ENCODE peak calls at places on chromosomes 4 and X, in seven cellular contexts. One of them, this sample, is unnamed.
A peak's percentile ranks its signal among the peaks of the same experiment; 100 is the strongest.

GRCh38 chrX:97328853-97329252 is 445.1 kb downstream of the RPA4 start:
- DNase-seq in neuronal stem cell: no peak
- DNase-seq in H9: no peak
- DNase-seq in mesenchymal stem cell: no peak
- DNase-seq in IMR-90: no peak
- DNase-seq in H1: no peak
- DNase-seq in trophoblast cell: no peak
- DNase-seq in this sample: no peak

GRCh38 chr4:1360423-1361283 is 13.6 kb downstream of the UVSSA start:
- DNase-seq in neuronal stem cell: no peak
- DNase-seq in H9: no peak
- DNase-seq in mesenchymal stem cell: peak; percentile 73
- DNase-seq in IMR-90: peak; percentile 69
- DNase-seq in H1: no peak
- DNase-seq in trophoblast cell: no peak
- DNase-seq in this sample: no peak

GRCh38 chrX:98114026-98114425 is 1230.3 kb downstream of the RPA4 start:
- DNase-seq in neuronal stem cell: no peak
- DNase-seq in H9: no peak
- DNase-seq in mesenchymal stem cell: no peak
- DNase-seq in IMR-90: no peak
- DNase-seq in H1: no peak
- DNase-seq in trophoblast cell: no peak
- DNase-seq in this sample: no peak

GRCh38 chr4:1540601-1541375 is 134.5 kb upstream of the NKX1-1 start:
- DNase-seq in neuronal stem cell: no peak
- DNase-seq in H9: no peak
- DNase-seq in mesenchymal stem cell: no peak
- DNase-seq in IMR-90: no peak
- DNase-seq in H1: no peak
- DNase-seq in trophoblast cell: no peak
- DNase-seq in this sample: no peak

GRCh38 chrX:103540145-103540544 is 20.9 kb upstream of the RAB40A start:
- DNase-seq in neuronal stem cell: no peak
- DNase-seq in H9: no peak
- DNase-seq in mesenchymal stem cell: peak; percentile 10
- DNase-seq in IMR-90: peak; percentile 58
- DNase-seq in H1: no peak
- DNase-seq in trophoblast cell: peak; percentile 59
- DNase-seq in this sample: no peak

GRCh38 chr4:61320154-61320553 is 120.0 kb downstream of the ADGRL3 start:
- DNase-seq in neuronal stem cell: no peak
- DNase-seq in H9: no peak
- DNase-seq in mesenchymal stem cell: peak; percentile 28
- DNase-seq in IMR-90: peak; percentile 8
- DNase-seq in H1: no peak
- DNase-seq in trophoblast cell: no peak
- DNase-seq in this sample: no peak

GRCh38 chrX:118655561-118656246 is 71.7 kb upstream of the IL13RA1 start:
- DNase-seq in neuronal stem cell: no peak
- DNase-seq in H9: no peak
- DNase-seq in mesenchymal stem cell: peak; percentile 10
- DNase-seq in IMR-90: peak; percentile 65
- DNase-seq in H1: no peak
- DNase-seq in trophoblast cell: no peak
- DNase-seq in this sample: no peak

GRCh38 chrX:31166832-31167231 is 95.0 kb upstream of the FTHL17 start:
- DNase-seq in neuronal stem cell: no peak
- DNase-seq in H9: no peak
- DNase-seq in mesenchymal stem cell: no peak
- DNase-seq in IMR-90: no peak
- DNase-seq in H1: no peak
- DNase-seq in trophoblast cell: peak; percentile 25
- DNase-seq in this sample: no peak

GRCh38 chr4:8345946-8346814 is 76.6 kb downstream of the HTRA3 start:
- DNase-seq in neuronal stem cell: no peak
- DNase-seq in H9: peak; percentile 27
- DNase-seq in mesenchymal stem cell: no peak
- DNase-seq in IMR-90: no peak
- DNase-seq in H1: no peak
- DNase-seq in trophoblast cell: no peak
- DNase-seq in this sample: no peak

GRCh38 chrX:70134116-70134477 is 850 bp downstream of the IGBP1 start:
- DNase-seq in neuronal stem cell: peak; percentile 0
- DNase-seq in H9: no peak
- DNase-seq in mesenchymal stem cell: peak; percentile 72
- DNase-seq in IMR-90: peak; percentile 34
- DNase-seq in H1: no peak
- DNase-seq in trophoblast cell: peak; percentile 52
- DNase-seq in this sample: peak; percentile 70

GRCh38 chr4:112290341-112290740 is 4.6 kb upstream of the TIFA start:
- DNase-seq in neuronal stem cell: no peak
- DNase-seq in H9: no peak
- DNase-seq in mesenchymal stem cell: no peak
- DNase-seq in IMR-90: no peak
- DNase-seq in H1: no peak
- DNase-seq in trophoblast cell: no peak
- DNase-seq in this sample: no peak

GRCh38 chrX:152405561-152405960 is 45.6 kb downstream of the GABRA3 start:
- DNase-seq in neuronal stem cell: no peak
- DNase-seq in H9: peak; percentile 23
- DNase-seq in mesenchymal stem cell: no peak
- DNase-seq in IMR-90: no peak
- DNase-seq in H1: no peak
- DNase-seq in trophoblast cell: no peak
- DNase-seq in this sample: peak; percentile 61

GRCh38 chr4:26864904-26865303 is 4.3 kb downstream of the STIM2 start:
- DNase-seq in neuronal stem cell: no peak
- DNase-seq in H9: no peak
- DNase-seq in mesenchymal stem cell: no peak
- DNase-seq in IMR-90: no peak
- DNase-seq in H1: no peak
- DNase-seq in trophoblast cell: no peak
- DNase-seq in this sample: no peak

GRCh38 chr4:182832352-182833120 is 84.7 kb downstream of the DCTD start:
- DNase-seq in neuronal stem cell: no peak
- DNase-seq in H9: no peak
- DNase-seq in mesenchymal stem cell: no peak
- DNase-seq in IMR-90: no peak
- DNase-seq in H1: no peak
- DNase-seq in trophoblast cell: no peak
- DNase-seq in this sample: no peak

GRCh38 chr4:41542526-41543270 is 4.7 kb downstream of the LIMCH1 start:
- DNase-seq in neuronal stem cell: no peak
- DNase-seq in H9: no peak
- DNase-seq in mesenchymal stem cell: peak; percentile 68
- DNase-seq in IMR-90: no peak
- DNase-seq in H1: no peak
- DNase-seq in trophoblast cell: peak; percentile 64
- DNase-seq in this sample: no peak

GRCh38 chr4:158182736-158183135 is 9.9 kb upstream of the GASK1B start:
- DNase-seq in neuronal stem cell: no peak
- DNase-seq in H9: peak; percentile 30
- DNase-seq in mesenchymal stem cell: no peak
- DNase-seq in IMR-90: no peak
- DNase-seq in H1: no peak
- DNase-seq in trophoblast cell: peak; percentile 43
- DNase-seq in this sample: no peak

GRCh38 chr4:32172761-32173160 is 1452.6 kb downstream of the PCDH7 start:
- DNase-seq in neuronal stem cell: no peak
- DNase-seq in H9: no peak
- DNase-seq in mesenchymal stem cell: no peak
- DNase-seq in IMR-90: peak; percentile 21
- DNase-seq in H1: no peak
- DNase-seq in trophoblast cell: peak; percentile 15
- DNase-seq in this sample: no peak

GRCh38 chr4:163540977-163541376 is 46.5 kb downstream of the TMA16 start:
- DNase-seq in neuronal stem cell: no peak
- DNase-seq in H9: no peak
- DNase-seq in mesenchymal stem cell: peak; percentile 73
- DNase-seq in IMR-90: peak; percentile 95
- DNase-seq in H1: no peak
- DNase-seq in trophoblast cell: peak; percentile 64
- DNase-seq in this sample: no peak

GRCh38 chrX:25079020-25079419 is 63.3 kb upstream of the ARX start:
- DNase-seq in neuronal stem cell: no peak
- DNase-seq in H9: no peak
- DNase-seq in mesenchymal stem cell: no peak
- DNase-seq in IMR-90: no peak
- DNase-seq in H1: no peak
- DNase-seq in trophoblast cell: no peak
- DNase-seq in this sample: peak; percentile 5
- H2BK120ac ChIP-seq in neuronal stem cell: no peak overlapping the region
- H2BK120ac ChIP-seq in H9: no peak overlapping the region
- H2BK120ac ChIP-seq in mesenchymal stem cell: no peak overlapping the region
- H2BK120ac ChIP-seq in IMR-90: no peak overlapping the region
- H2BK120ac ChIP-seq in H1: no peak overlapping the region
- H2BK120ac ChIP-seq in trophoblast cell: no peak overlapping the region
- H2BK120ac ChIP-seq in this sample: no peak overlapping the region

DNA sequence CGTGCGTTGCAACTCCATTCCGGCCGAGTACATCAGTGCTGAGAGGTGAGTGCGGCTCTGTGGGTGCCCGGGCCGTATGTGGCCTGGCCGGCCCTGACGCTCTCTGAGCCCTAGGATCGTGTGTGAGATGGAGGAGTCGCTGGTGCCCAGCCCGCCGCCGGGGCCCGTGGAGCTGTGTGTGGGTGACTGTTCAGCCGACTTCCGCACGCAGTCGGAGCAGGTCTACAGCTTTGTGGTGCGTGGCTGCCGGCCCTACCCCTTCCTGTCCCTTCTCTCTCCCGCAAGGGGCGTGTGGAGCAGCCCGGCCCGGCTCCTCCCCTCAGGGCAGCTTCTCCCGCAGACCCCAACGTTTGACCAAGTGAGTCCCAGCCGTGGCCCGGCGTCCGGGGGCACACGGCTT is 8.0 kb downstream of the PLXNA3 start:
- DNase-seq in neuronal stem cell: no peak
- DNase-seq in H9: no peak
- DNase-seq in mesenchymal stem cell: no peak
- DNase-seq in IMR-90: no peak
- DNase-seq in H1: no peak
- DNase-seq in trophoblast cell: no peak
- DNase-seq in this sample: no peak
- H2BK120ac ChIP-seq in neuronal stem cell: no peak overlapping the region
- H2BK120ac ChIP-seq in H9: no peak overlapping the region
- H2BK120ac ChIP-seq in mesenchymal stem cell: no peak overlapping the region
- H2BK120ac ChIP-seq in IMR-90: no peak overlapping the region
- H2BK120ac ChIP-seq in H1: no peak overlapping the region
- H2BK120ac ChIP-seq in trophoblast cell: no peak overlapping the region
- H2BK120ac ChIP-seq in this sample: no peak overlapping the region

GRCh38 chrX:15849555-15849954 is 5.1 kb downstream of the AP1S2 start:
- DNase-seq in neuronal stem cell: no peak
- DNase-seq in H9: no peak
- DNase-seq in mesenchymal stem cell: peak; percentile 39
- DNase-seq in IMR-90: no peak
- DNase-seq in H1: no peak
- DNase-seq in trophoblast cell: no peak
- DNase-seq in this sample: peak; percentile 59
- H2BK120ac ChIP-seq in neuronal stem cell: no peak overlapping the region
- H2BK120ac ChIP-seq in H9: no peak overlapping the region
- H2BK120ac ChIP-seq in mesenchymal stem cell: no peak overlapping the region
- H2BK120ac ChIP-seq in IMR-90: no peak overlapping the region
- H2BK120ac ChIP-seq in H1: no peak overlapping the region
- H2BK120ac ChIP-seq in trophoblast cell: no peak overlapping the region
- H2BK120ac ChIP-seq in this sample: no peak overlapping the region

DNA sequence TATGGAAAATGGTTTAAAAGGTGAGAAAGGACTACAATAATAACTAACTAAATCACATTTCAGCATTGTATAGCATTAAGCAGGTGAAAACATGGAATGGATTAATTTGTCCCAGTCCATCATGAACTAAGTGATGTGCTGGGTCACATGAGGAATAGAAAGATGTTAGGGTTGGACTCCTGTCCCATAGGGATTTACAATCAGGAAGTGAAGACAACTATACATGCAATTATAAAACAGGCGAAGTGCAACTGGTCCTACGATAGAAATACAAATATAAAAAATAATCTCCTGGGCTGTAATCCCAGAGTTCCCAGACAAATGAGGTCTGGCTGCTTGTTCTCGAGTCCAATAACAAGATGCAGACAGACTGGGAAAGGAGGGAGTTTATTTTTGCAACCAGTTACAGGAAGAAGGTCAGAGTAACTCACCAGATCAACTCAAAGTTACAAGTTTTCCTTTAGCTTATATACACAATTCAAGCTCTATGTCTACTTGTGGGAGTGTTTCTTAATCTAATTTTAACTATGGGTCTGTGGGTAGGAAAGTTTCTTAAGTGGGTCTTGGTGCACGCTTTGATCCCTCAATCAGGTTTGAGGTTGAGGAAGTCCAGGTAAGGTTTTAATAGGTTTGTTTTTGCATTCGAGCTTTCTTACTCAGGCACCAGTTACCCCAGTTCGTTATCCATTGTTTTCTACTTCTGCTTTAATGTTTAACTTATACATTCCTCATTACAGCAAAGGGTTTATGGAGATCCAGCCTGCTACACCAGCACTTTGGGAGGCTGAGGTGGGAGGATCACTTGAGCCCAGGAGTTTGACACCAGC is 50.1 kb downstream of the IGFBP7 start:
- DNase-seq in neuronal stem cell: no peak
- DNase-seq in H9: no peak
- DNase-seq in mesenchymal stem cell: peak; percentile 52
- DNase-seq in IMR-90: peak; percentile 42
- DNase-seq in H1: no peak
- DNase-seq in trophoblast cell: no peak
- DNase-seq in this sample: no peak
- H2BK120ac ChIP-seq in neuronal stem cell: no peak overlapping the region
- H2BK120ac ChIP-seq in H9: no peak overlapping the region
- H2BK120ac ChIP-seq in mesenchymal stem cell: no peak overlapping the region
- H2BK120ac ChIP-seq in IMR-90: peak overlapping the region; percentile 77
- H2BK120ac ChIP-seq in H1: no peak overlapping the region
- H2BK120ac ChIP-seq in trophoblast cell: peak overlapping the region; percentile 67
- H2BK120ac ChIP-seq in this sample: no peak overlapping the region